ENCODE peak calls at places on chromosomes 5 and 9, in ten cellular contexts. One of them, this sample, is unnamed.

GRCh38 chr5:671459-672328 is 21.5 kb downstream of the TPPP start:
- DNase-seq in stimulated activated naive CD4-positive, alpha-beta T cell: peak
- DNase-seq in lung microvascular endothelial cell: peak
- DNase-seq in H4: peak
- DNase-seq in Kasumi-1: peak
- DNase-seq in HEK293T: peak
- DNase-seq in ecto neural progenitor cell: peak
- DNase-seq in AG10803: peak
- DNase-seq in NAMALWA: peak
- DNase-seq in adrenal gland: peak
- DNase-seq in this sample: peak

GRCh38 chr9:35490910-35491465 is 1.1 kb downstream of the RUSC2 start:
- DNase-seq in AG10803: no peak
- DNase-seq in adrenal gland: no peak
- DNase-seq in lung microvascular endothelial cell: peak
- DNase-seq in H4: no peak
- DNase-seq in ecto neural progenitor cell: no peak
- DNase-seq in HEK293T: no peak
- DNase-seq in Kasumi-1: no peak
- DNase-seq in NAMALWA: no peak
- DNase-seq in stimulated activated naive CD4-positive, alpha-beta T cell: no peak
- DNase-seq in this sample: no peak

GRCh38 chr5:34053133-34053532 is 10.1 kb upstream of the C1QTNF3 start:
- DNase-seq in adrenal gland: no peak
- DNase-seq in stimulated activated naive CD4-positive, alpha-beta T cell: no peak
- DNase-seq in ecto neural progenitor cell: no peak
- DNase-seq in NAMALWA: no peak
- DNase-seq in HEK293T: no peak
- DNase-seq in AG10803: peak
- DNase-seq in lung microvascular endothelial cell: no peak
- DNase-seq in H4: no peak
- DNase-seq in Kasumi-1: no peak
- DNase-seq in this sample: no peak

GRCh38 chr9:33102551-33103210 is 26.2 kb upstream of the SMU1 start:
- DNase-seq in Kasumi-1: no peak
- DNase-seq in H4: no peak
- DNase-seq in stimulated activated naive CD4-positive, alpha-beta T cell: no peak
- DNase-seq in ecto neural progenitor cell: peak
- DNase-seq in HEK293T: no peak
- DNase-seq in adrenal gland: no peak
- DNase-seq in AG10803: no peak
- DNase-seq in lung microvascular endothelial cell: no peak
- DNase-seq in NAMALWA: no peak
- DNase-seq in this sample: no peak

GRCh38 chr5:135560858-135561257 is 17.9 kb downstream of the CXCL14 start:
- DNase-seq in AG10803: peak
- DNase-seq in lung microvascular endothelial cell: peak
- DNase-seq in stimulated activated naive CD4-positive, alpha-beta T cell: peak
- DNase-seq in NAMALWA: peak
- DNase-seq in HEK293T: peak
- DNase-seq in Kasumi-1: peak
- DNase-seq in adrenal gland: peak
- DNase-seq in H4: peak
- DNase-seq in ecto neural progenitor cell: peak
- DNase-seq in this sample: no peak

GRCh38 chr5:77003246-77003645 is 27.0 kb upstream of the AGGF1 start:
- DNase-seq in Kasumi-1: no peak
- DNase-seq in ecto neural progenitor cell: no peak
- DNase-seq in NAMALWA: no peak
- DNase-seq in AG10803: no peak
- DNase-seq in lung microvascular endothelial cell: no peak
- DNase-seq in adrenal gland: no peak
- DNase-seq in HEK293T: no peak
- DNase-seq in stimulated activated naive CD4-positive, alpha-beta T cell: no peak
- DNase-seq in H4: no peak
- DNase-seq in this sample: no peak

GRCh38 chr5:58022055-58022454 is 437.8 kb downstream of the PLK2 start:
- DNase-seq in HEK293T: no peak
- DNase-seq in ecto neural progenitor cell: no peak
- DNase-seq in AG10803: peak
- DNase-seq in H4: no peak
- DNase-seq in adrenal gland: no peak
- DNase-seq in lung microvascular endothelial cell: no peak
- DNase-seq in Kasumi-1: no peak
- DNase-seq in NAMALWA: no peak
- DNase-seq in stimulated activated naive CD4-positive, alpha-beta T cell: no peak
- DNase-seq in this sample: no peak

GRCh38 chr9:13557724-13558123 is 278.2 kb upstream of the MPDZ start:
- DNase-seq in AG10803: no peak
- DNase-seq in HEK293T: no peak
- DNase-seq in NAMALWA: no peak
- DNase-seq in stimulated activated naive CD4-positive, alpha-beta T cell: no peak
- DNase-seq in H4: no peak
- DNase-seq in Kasumi-1: no peak
- DNase-seq in ecto neural progenitor cell: no peak
- DNase-seq in adrenal gland: no peak
- DNase-seq in lung microvascular endothelial cell: no peak
- DNase-seq in this sample: no peak

GRCh38 chr5:131375351-131375750 is 111.5 kb downstream of the CDC42SE2 start:
- DNase-seq in H4: no peak
- DNase-seq in Kasumi-1: no peak
- DNase-seq in AG10803: no peak
- DNase-seq in lung microvascular endothelial cell: no peak
- DNase-seq in adrenal gland: no peak
- DNase-seq in NAMALWA: peak
- DNase-seq in ecto neural progenitor cell: no peak
- DNase-seq in stimulated activated naive CD4-positive, alpha-beta T cell: no peak
- DNase-seq in HEK293T: no peak
- DNase-seq in this sample: no peak

GRCh38 chr5:66617991-66618768 is 22.0 kb downstream of the MAST4 start:
- DNase-seq in H4: no peak
- DNase-seq in AG10803: no peak
- DNase-seq in HEK293T: no peak
- DNase-seq in stimulated activated naive CD4-positive, alpha-beta T cell: no peak
- DNase-seq in Kasumi-1: no peak
- DNase-seq in NAMALWA: no peak
- DNase-seq in ecto neural progenitor cell: no peak
- DNase-seq in lung microvascular endothelial cell: no peak
- DNase-seq in adrenal gland: no peak
- DNase-seq in this sample: no peak

GRCh38 chr5:154761062-154761740 is 6.0 kb downstream of the LARP1 start:
- DNase-seq in adrenal gland: no peak
- DNase-seq in ecto neural progenitor cell: no peak
- DNase-seq in AG10803: no peak
- DNase-seq in stimulated activated naive CD4-positive, alpha-beta T cell: peak
- DNase-seq in H4: no peak
- DNase-seq in lung microvascular endothelial cell: no peak
- DNase-seq in Kasumi-1: no peak
- DNase-seq in NAMALWA: no peak
- DNase-seq in HEK293T: no peak
- DNase-seq in this sample: no peak

GRCh38 chr5:141492168-141492885 is 3.4 kb downstream of the PCDHGC5 start:
- DNase-seq in stimulated activated naive CD4-positive, alpha-beta T cell: no peak
- DNase-seq in adrenal gland: no peak
- DNase-seq in NAMALWA: no peak
- DNase-seq in lung microvascular endothelial cell: peak
- DNase-seq in AG10803: no peak
- DNase-seq in H4: no peak
- DNase-seq in HEK293T: no peak
- DNase-seq in Kasumi-1: no peak
- DNase-seq in ecto neural progenitor cell: peak
- DNase-seq in this sample: no peak

GRCh38 chr5:147906326-147907095 is at the start of gene C5orf46:
- DNase-seq in ecto neural progenitor cell: no peak
- DNase-seq in NAMALWA: no peak
- DNase-seq in adrenal gland: no peak
- DNase-seq in stimulated activated naive CD4-positive, alpha-beta T cell: no peak
- DNase-seq in AG10803: peak
- DNase-seq in H4: peak
- DNase-seq in lung microvascular endothelial cell: no peak
- DNase-seq in Kasumi-1: no peak
- DNase-seq in HEK293T: no peak
- DNase-seq in this sample: no peak

GRCh38 chr9:98430535-98430934 is 175.1 kb upstream of the TBC1D2 start:
- DNase-seq in lung microvascular endothelial cell: no peak
- DNase-seq in adrenal gland: peak
- DNase-seq in HEK293T: no peak
- DNase-seq in NAMALWA: no peak
- DNase-seq in Kasumi-1: no peak
- DNase-seq in ecto neural progenitor cell: no peak
- DNase-seq in AG10803: peak
- DNase-seq in stimulated activated naive CD4-positive, alpha-beta T cell: no peak
- DNase-seq in H4: no peak
- DNase-seq in this sample: no peak

GRCh38 chr5:65989115-65989514 is 62.7 kb downstream of the ERBIN start:
- DNase-seq in NAMALWA: no peak
- DNase-seq in ecto neural progenitor cell: no peak
- DNase-seq in lung microvascular endothelial cell: no peak
- DNase-seq in stimulated activated naive CD4-positive, alpha-beta T cell: no peak
- DNase-seq in adrenal gland: no peak
- DNase-seq in H4: no peak
- DNase-seq in HEK293T: no peak
- DNase-seq in AG10803: no peak
- DNase-seq in Kasumi-1: no peak
- DNase-seq in this sample: no peak

GRCh38 chr5:62720036-62720441 is 141.4 kb downstream of the LRRC70 start:
- DNase-seq in stimulated activated naive CD4-positive, alpha-beta T cell: no peak
- DNase-seq in HEK293T: peak
- DNase-seq in H4: peak
- DNase-seq in lung microvascular endothelial cell: peak
- DNase-seq in adrenal gland: peak
- DNase-seq in Kasumi-1: peak
- DNase-seq in AG10803: peak
- DNase-seq in ecto neural progenitor cell: peak
- DNase-seq in NAMALWA: peak
- DNase-seq in this sample: no peak

GRCh38 chr5:175842947-175843793 is 28.2 kb upstream of the CPLX2 start:
- DNase-seq in HEK293T: no peak
- DNase-seq in ecto neural progenitor cell: peak
- DNase-seq in stimulated activated naive CD4-positive, alpha-beta T cell: no peak
- DNase-seq in NAMALWA: no peak
- DNase-seq in lung microvascular endothelial cell: no peak
- DNase-seq in Kasumi-1: no peak
- DNase-seq in H4: peak
- DNase-seq in AG10803: peak
- DNase-seq in adrenal gland: peak
- DNase-seq in this sample: no peak

GRCh38 chr9:116234091-116234490 is 80.5 kb downstream of the PAPPA start:
- DNase-seq in lung microvascular endothelial cell: no peak
- DNase-seq in NAMALWA: no peak
- DNase-seq in ecto neural progenitor cell: no peak
- DNase-seq in H4: peak
- DNase-seq in AG10803: peak
- DNase-seq in adrenal gland: peak
- DNase-seq in Kasumi-1: no peak
- DNase-seq in stimulated activated naive CD4-positive, alpha-beta T cell: no peak
- DNase-seq in HEK293T: no peak
- DNase-seq in this sample: no peak

GRCh38 chr5:87844449-87844848 is 424.2 kb downstream of the TMEM161B start:
- DNase-seq in NAMALWA: peak
- DNase-seq in stimulated activated naive CD4-positive, alpha-beta T cell: no peak
- DNase-seq in adrenal gland: no peak
- DNase-seq in ecto neural progenitor cell: no peak
- DNase-seq in HEK293T: no peak
- DNase-seq in AG10803: no peak
- DNase-seq in Kasumi-1: no peak
- DNase-seq in lung microvascular endothelial cell: no peak
- DNase-seq in H4: no peak
- DNase-seq in this sample: no peak

GRCh38 chr9:106619211-106619610 is 243.8 kb upstream of the ZNF462 start:
- DNase-seq in H4: no peak
- DNase-seq in lung microvascular endothelial cell: no peak
- DNase-seq in stimulated activated naive CD4-positive, alpha-beta T cell: no peak
- DNase-seq in HEK293T: no peak
- DNase-seq in AG10803: peak
- DNase-seq in NAMALWA: no peak
- DNase-seq in Kasumi-1: no peak
- DNase-seq in ecto neural progenitor cell: no peak
- DNase-seq in adrenal gland: no peak
- DNase-seq in this sample: no peak

GRCh38 chr9:347667-348292 is 133.1 kb downstream of the DOCK8 start:
- DNase-seq in adrenal gland: no peak
- DNase-seq in ecto neural progenitor cell: no peak
- DNase-seq in lung microvascular endothelial cell: peak
- DNase-seq in NAMALWA: peak
- DNase-seq in Kasumi-1: peak
- DNase-seq in HEK293T: peak
- DNase-seq in stimulated activated naive CD4-positive, alpha-beta T cell: no peak
- DNase-seq in H4: peak
- DNase-seq in AG10803: peak
- DNase-seq in this sample: no peak

GRCh38 chr9:78054180-78054579 is 22.6 kb upstream of the GNAQ start:
- DNase-seq in HEK293T: no peak
- DNase-seq in lung microvascular endothelial cell: no peak
- DNase-seq in NAMALWA: no peak
- DNase-seq in AG10803: no peak
- DNase-seq in ecto neural progenitor cell: no peak
- DNase-seq in adrenal gland: no peak
- DNase-seq in Kasumi-1: no peak
- DNase-seq in H4: no peak
- DNase-seq in stimulated activated naive CD4-positive, alpha-beta T cell: no peak
- DNase-seq in this sample: no peak

GRCh38 chr9:130165579-130165978 is 6.6 kb upstream of the NCS1 start:
- DNase-seq in HEK293T: no peak
- DNase-seq in adrenal gland: no peak
- DNase-seq in H4: no peak
- DNase-seq in AG10803: no peak
- DNase-seq in stimulated activated naive CD4-positive, alpha-beta T cell: no peak
- DNase-seq in NAMALWA: no peak
- DNase-seq in ecto neural progenitor cell: no peak
- DNase-seq in lung microvascular endothelial cell: no peak
- DNase-seq in Kasumi-1: no peak
- DNase-seq in this sample: no peak

GRCh38 chr5:169591636-169592035 is 8.1 kb downstream of the SPDL1 start:
- DNase-seq in AG10803: peak
- DNase-seq in stimulated activated naive CD4-positive, alpha-beta T cell: no peak
- DNase-seq in H4: no peak
- DNase-seq in lung microvascular endothelial cell: no peak
- DNase-seq in HEK293T: no peak
- DNase-seq in Kasumi-1: no peak
- DNase-seq in ecto neural progenitor cell: no peak
- DNase-seq in NAMALWA: no peak
- DNase-seq in adrenal gland: no peak
- DNase-seq in this sample: no peak

GRCh38 chr9:124557895-124558294 is 50.7 kb upstream of the NR5A1 start:
- DNase-seq in AG10803: no peak
- DNase-seq in HEK293T: no peak
- DNase-seq in H4: no peak
- DNase-seq in lung microvascular endothelial cell: no peak
- DNase-seq in ecto neural progenitor cell: no peak
- DNase-seq in adrenal gland: no peak
- DNase-seq in Kasumi-1: no peak
- DNase-seq in NAMALWA: no peak
- DNase-seq in stimulated activated naive CD4-positive, alpha-beta T cell: no peak
- DNase-seq in this sample: no peak

GRCh38 chr5:138716456-138716924 is 36.7 kb upstream of the CTNNA1 start:
- DNase-seq in NAMALWA: no peak
- DNase-seq in Kasumi-1: no peak
- DNase-seq in ecto neural progenitor cell: no peak
- DNase-seq in AG10803: no peak
- DNase-seq in stimulated activated naive CD4-positive, alpha-beta T cell: no peak
- DNase-seq in lung microvascular endothelial cell: peak
- DNase-seq in adrenal gland: no peak
- DNase-seq in H4: peak
- DNase-seq in HEK293T: peak
- DNase-seq in this sample: no peak

GRCh38 chr9:34891386-34891785 is 66.7 kb upstream of the PHF24 start:
- DNase-seq in NAMALWA: no peak
- DNase-seq in Kasumi-1: no peak
- DNase-seq in adrenal gland: no peak
- DNase-seq in AG10803: no peak
- DNase-seq in H4: no peak
- DNase-seq in lung microvascular endothelial cell: peak
- DNase-seq in ecto neural progenitor cell: no peak
- DNase-seq in stimulated activated naive CD4-positive, alpha-beta T cell: no peak
- DNase-seq in HEK293T: no peak
- DNase-seq in this sample: no peak

GRCh38 chr5:59115345-59115744 is 532.5 kb downstream of the RAB3C start:
- DNase-seq in lung microvascular endothelial cell: no peak
- DNase-seq in ecto neural progenitor cell: no peak
- DNase-seq in AG10803: peak
- DNase-seq in adrenal gland: no peak
- DNase-seq in HEK293T: no peak
- DNase-seq in stimulated activated naive CD4-positive, alpha-beta T cell: no peak
- DNase-seq in H4: no peak
- DNase-seq in NAMALWA: no peak
- DNase-seq in Kasumi-1: no peak
- DNase-seq in this sample: no peak